ENCODE peak calls at places on chromosome 5, in nine cellular contexts. M, F, C, X, A, L, G, I and W are unnamed samples.
A peak's percentile ranks its signal among the peaks of the same experiment; 100 is the strongest.

GRCh38 chr5:133924221-133924920 is 44.1 kb downstream of the C5orf15 start:
- DNase-seq in G (no peak), C (no peak), M (no peak), L (no peak), X (no peak), I (peak; percentile 58), F (no peak), A (no peak), W (no peak)

GRCh38 chr5:176534640-176535039 is 2.6 kb downstream of the RNF44 start:
- DNase-seq in M (peak; percentile 49), C (no peak), A (no peak), X (no peak), G (no peak), I (peak; percentile 46), L (no peak), F (no peak), W (no peak)

GRCh38 chr5:79835220-79835714 is 145.6 kb downstream of the CMYA5 start:
- DNase-seq in I (peak; percentile 23), A (no peak), G (no peak), F (peak; percentile 50), M (no peak), L (no peak), C (no peak), X (no peak), W (no peak)

GRCh38 chr5:153147891-153148623 is 342.4 kb upstream of the GRIA1 start:
- DNase-seq in A (peak; percentile 10), X (peak; percentile 53), L (peak; percentile 49), C (peak; percentile 18), M (peak; percentile 25), G (peak; percentile 73), I (peak; percentile 73), F (no peak), W (peak; percentile 79)

GRCh38 chr5:120055858-120056257 is 408.2 kb upstream of the PRR16 start:
- DNase-seq in G (peak; percentile 11), A (no peak), I (no peak), X (peak; percentile 34), C (peak; percentile 84), M (peak; percentile 17), L (peak; percentile 90), F (no peak), W (peak; percentile 61)

GRCh38 chr5:164735334-164735733 is 1229.9 kb downstream of the MAT2B start:
- DNase-seq in F (no peak), C (no peak), A (no peak), X (no peak), G (no peak), L (no peak), I (no peak), M (no peak), W (no peak)

GRCh38 chr5:34978681-34979080 is 49.3 kb downstream of the DNAJC21 start:
- DNase-seq in C (no peak), M (no peak), F (no peak), G (no peak), I (no peak), L (no peak), X (no peak), A (no peak), W (no peak)

GRCh38 chr5:172097356-172097755 is 90.7 kb downstream of the STK10 start:
- DNase-seq in G (no peak), A (no peak), M (no peak), C (peak; percentile 19), I (no peak), X (no peak), F (no peak), L (peak; percentile 79), W (peak; percentile 55)

GRCh38 chr5:125503958-125504357 is 757.5 kb upstream of the ZNF608 start:
- DNase-seq in C (no peak), I (no peak), M (no peak), X (no peak), L (no peak), G (no peak), A (no peak), F (no peak), W (no peak)

DNA sequence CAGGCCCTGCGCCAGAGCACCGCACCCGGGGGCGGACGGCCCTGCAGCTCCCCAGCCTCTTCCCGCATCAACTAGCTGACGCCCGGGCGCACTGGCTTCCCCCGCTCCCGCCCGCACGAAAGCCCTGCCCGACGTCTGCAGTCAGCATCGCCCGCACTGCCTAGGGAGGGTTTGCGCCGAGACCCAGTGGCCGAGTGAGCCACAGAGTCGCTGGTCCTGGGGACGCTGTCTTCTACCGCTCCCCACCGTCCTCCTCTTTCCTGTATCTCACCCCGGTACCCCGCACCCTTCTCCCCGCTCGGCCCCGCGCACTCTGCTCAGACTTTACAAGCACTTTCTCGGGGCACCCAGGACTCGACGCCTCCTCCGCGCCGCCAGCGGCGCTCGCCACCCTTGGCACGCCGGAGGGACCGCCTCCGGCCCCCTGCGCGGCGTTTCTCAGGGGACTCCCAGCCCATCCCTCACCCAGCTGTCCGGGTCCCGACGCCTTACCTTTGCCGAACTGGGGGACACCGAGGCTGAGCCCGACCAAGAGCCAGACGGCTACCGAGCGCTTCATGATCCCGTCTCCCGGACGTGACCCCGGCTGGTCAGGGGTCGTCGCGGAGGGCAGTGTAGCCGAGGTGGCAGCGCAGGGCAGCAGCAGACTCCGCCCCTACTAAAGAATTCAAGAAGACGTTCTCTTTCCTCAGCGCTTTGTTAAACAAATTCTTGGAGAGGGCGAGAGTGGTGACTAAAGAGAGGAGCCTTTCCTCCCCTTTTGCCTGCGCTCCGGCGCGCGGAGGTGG is 670 bp downstream of the EDIL3 start:
- DNase-seq in L (peak; percentile 53), A (no peak), M (peak; percentile 7), G (peak; percentile 50), X (peak; percentile 18), C (peak; percentile 73), F (peak; percentile 76), I (peak; percentile 91), W (peak; percentile 53)
- TF ChIP-seq CTCF in L (no peak), A (no peak), M (no peak), G (no peak), X (no peak), C (no peak), F (no peak), I (no peak), W (no peak)

GRCh38 chr5:77181596-77182304 is 28.7 kb upstream of the PDE8B start:
- DNase-seq in C (no peak), I (no peak), L (no peak), G (no peak), F (no peak), A (no peak), X (no peak), M (no peak), W (no peak)

GRCh38 chr5:77176429-77176828 is 34.1 kb upstream of the PDE8B start:
- DNase-seq in X (no peak), M (no peak), F (no peak), L (no peak), A (no peak), C (no peak), I (no peak), G (no peak), W (no peak)

GRCh38 chr5:77177576-77177975 is 32.9 kb upstream of the PDE8B start:
- DNase-seq in L (no peak), I (no peak), F (no peak), G (no peak), M (no peak), A (no peak), X (no peak), C (no peak), W (no peak)

GRCh38 chr5:77180167-77181081 is 30.1 kb upstream of the PDE8B start:
- DNase-seq in M (no peak), X (no peak), A (no peak), C (no peak), G (peak; percentile 28), L (no peak), I (peak; percentile 74), F (no peak), W (no peak)

DNA sequence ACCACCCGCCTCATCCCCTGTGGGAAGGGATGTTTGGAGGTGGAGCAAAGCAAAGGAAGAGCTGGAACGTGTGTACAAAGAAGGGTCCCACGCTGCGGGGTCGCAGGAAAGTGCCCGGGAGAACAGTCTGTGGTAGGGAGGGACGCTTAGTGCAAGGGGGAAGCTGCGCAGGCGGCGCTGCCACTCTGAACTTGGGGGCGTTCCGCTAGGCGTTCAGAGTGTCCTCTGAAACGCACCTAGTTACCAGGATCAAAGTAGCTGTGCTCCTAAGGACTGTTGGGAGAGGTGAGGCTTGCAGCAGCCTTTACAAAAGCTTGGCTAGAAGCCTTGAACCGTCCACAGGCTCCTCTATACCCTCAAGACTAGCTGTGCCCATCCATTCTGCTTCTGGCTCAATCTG is 29.3 kb upstream of the PDE8B start:
- DNase-seq in M (no peak), G (peak; percentile 16), I (peak; percentile 63), X (no peak), F (no peak), C (no peak), A (no peak), L (no peak), W (no peak)
- H3K4me3 ChIP-seq in M (no peak overlapping the region), G (no peak overlapping the region), I (no peak overlapping the region), X (no peak overlapping the region), F (peak overlapping the region; percentile 68), C (no peak overlapping the region), A (no peak overlapping the region), L (no peak overlapping the region), W (no peak overlapping the region)

DNA sequence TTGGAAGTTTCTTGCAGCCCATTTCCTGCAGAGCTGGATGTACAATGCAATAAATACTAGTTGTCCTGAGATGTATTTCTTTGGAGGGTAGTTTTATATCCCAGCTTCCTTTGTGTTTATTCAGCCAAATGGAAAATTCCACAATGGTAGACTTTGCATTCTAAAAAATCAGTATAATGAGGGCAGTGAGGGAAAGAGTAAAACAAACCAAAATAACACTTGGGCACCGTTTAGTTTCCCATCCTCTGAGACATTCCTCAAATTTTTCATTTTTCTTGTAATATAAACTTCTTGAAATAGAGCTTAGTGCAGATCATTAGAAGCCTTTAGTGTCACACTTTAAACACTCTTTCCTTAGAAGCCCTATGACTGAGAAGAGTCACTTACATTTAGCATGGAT is 379.4 kb downstream of the EBF1 start:
- DNase-seq in X (no peak), A (no peak), L (no peak), I (no peak), G (no peak), M (no peak), F (no peak), C (no peak), W (no peak)
- TF ChIP-seq CTCF in X (no peak), A (no peak), L (no peak), I (no peak), G (no peak), M (no peak), F (no peak), C (no peak), W (no peak)

GRCh38 chr5:178114325-178115135 is 1.2 kb downstream of the N4BP3 start:
- DNase-seq in C (no peak), A (no peak), L (no peak), I (peak; percentile 83), F (no peak), M (no peak), G (peak; percentile 50), X (peak; percentile 40), W (no peak)
- H3K4me3 ChIP-seq in C (no peak overlapping the region), A (peak overlapping the region; percentile 62), L (no peak overlapping the region), I (peak overlapping the region; percentile 88), F (peak overlapping the region; percentile 69), M (peak overlapping the region; percentile 59), G (peak overlapping the region; percentile 57), X (no peak overlapping the region), W (peak overlapping the region; percentile 34)

DNA sequence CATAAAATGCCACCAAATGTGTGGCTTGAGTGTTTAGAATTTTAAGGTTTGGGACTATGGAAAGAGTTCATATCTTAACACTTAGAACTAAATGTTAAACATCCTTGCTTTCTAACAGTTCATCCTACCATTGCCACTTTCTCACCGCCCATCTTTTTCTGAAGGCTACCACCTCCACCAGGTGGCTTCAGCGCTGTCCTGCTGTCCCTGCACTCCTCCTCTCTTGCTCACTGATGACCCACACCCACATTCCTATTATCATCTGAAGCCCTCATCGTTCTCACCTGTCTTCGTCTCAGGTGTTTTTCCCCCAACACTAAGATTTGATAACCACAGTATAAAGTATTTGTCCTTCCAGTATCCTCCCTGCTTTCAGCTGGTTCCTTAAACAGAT is 7.4 kb downstream of the MEGF10 start:
- DNase-seq in I (no peak), M (no peak), G (no peak), C (no peak), L (no peak), X (no peak), A (no peak), F (no peak), W (no peak)
- TF ChIP-seq CTCF in I (peak; percentile 71), M (no peak), G (no peak), C (no peak), L (no peak), X (no peak), A (no peak), F (no peak), W (no peak)